ENCODE peak calls at places on chromosomes 6 and 20, in four cellular contexts. F, C, K and Y are unnamed samples.
A peak's percentile ranks its signal among the peaks of the same experiment; 100 is the strongest.

GRCh38 chr20:13297105-13297899 is 76.2 kb downstream of the ISM1 start:
- DNase-seq in F (no peak), K (no peak), C (no peak), Y (no peak)

GRCh38 chr20:32357869-32358631 is at the start of gene ASXL1:
- DNase-seq in K (peak; percentile 99), C (peak; percentile 98), F (peak; percentile 99), Y (peak; percentile 93)

GRCh38 chr6:44128020-44128917 is 915 bp downstream of the TMEM63B start:
- DNase-seq in C (peak; percentile 44), K (peak; percentile 90), F (no peak), Y (peak; percentile 66)

GRCh38 chr20:62642666-62643520 is 590 bp downstream of the SLCO4A1 start:
- DNase-seq in C (peak; percentile 68), K (peak; percentile 91), F (no peak), Y (peak; percentile 69)

GRCh38 chr20:47095690-47096089 is 201.0 kb downstream of the EYA2 start:
- DNase-seq in F (no peak), C (no peak), K (no peak), Y (no peak)

GRCh38 chr6:47071681-47072080 is 29.5 kb upstream of the ADGRF1 start:
- DNase-seq in F (no peak), C (no peak), K (no peak), Y (no peak)

GRCh38 chr6:93021235-93021909 is 398.0 kb downstream of the EPHA7 start:
- DNase-seq in F (no peak), K (no peak), C (no peak), Y (no peak)

GRCh38 chr20:44247131-44247571 is at the start of gene GDAP1L1:
- DNase-seq in K (no peak), C (no peak), F (no peak), Y (no peak)

GRCh38 chr20:60030471-60030870 is 72.2 kb downstream of the CDH26 start:
- DNase-seq in C (no peak), F (no peak), K (no peak), Y (no peak)

GRCh38 chr6:167409078-167409477 is 84.2 kb downstream of the TTLL2 start:
- DNase-seq in F (no peak), C (no peak), K (no peak), Y (no peak)

GRCh38 chr6:113551168-113551567 is 306.0 kb upstream of the MARCKS start:
- DNase-seq in C (no peak), F (no peak), K (no peak), Y (no peak)

GRCh38 chr6:35311390-35312075 is 13.9 kb downstream of the DEF6 start:
- DNase-seq in K (peak; percentile 92), F (no peak), C (no peak), Y (peak; percentile 55)

GRCh38 chr20:6590891-6591679 is 176.4 kb upstream of the BMP2 start:
- DNase-seq in K (no peak), C (no peak), F (peak; percentile 81), Y (no peak)

GRCh38 chr6:115969207-115969929 is 91.3 kb downstream of the FRK start:
- DNase-seq in F (peak; percentile 20), K (no peak), C (no peak), Y (no peak)

GRCh38 chr6:158328952-158329351 is 16.7 kb downstream of the TULP4 start:
- DNase-seq in F (no peak), C (no peak), K (no peak), Y (no peak)

GRCh38 chr6:149347067-149347466 is 29.6 kb downstream of the TAB2 start:
- DNase-seq in F (peak; percentile 56), K (no peak), C (no peak), Y (no peak)

GRCh38 chr6:56953597-56954388 is 1.1 kb upstream of the BEND6 start:
- DNase-seq in K (no peak), F (no peak), C (peak; percentile 60), Y (peak; percentile 45)

GRCh38 chr6:127515794-127516675 is 3.1 kb downstream of the MTCL3 start:
- DNase-seq in K (peak; percentile 91), C (peak; percentile 79), F (peak; percentile 81), Y (peak; percentile 84)

GRCh38 chr6:170088349-170088951 is 202.4 kb downstream of the DLL1 start:
- DNase-seq in C (peak; percentile 82), F (no peak), K (peak; percentile 88), Y (peak; percentile 48)

GRCh38 chr20:33148040-33148439 is 19.9 kb upstream of the BPIFA2 start:
- DNase-seq in C (no peak), K (no peak), F (no peak), Y (no peak)

GRCh38 chr20:43658068-43658722 is 8.7 kb upstream of the MYBL2 start:
- DNase-seq in C (no peak), F (peak; percentile 21), K (peak; percentile 63), Y (no peak)

GRCh38 chr20:63552481-63553249 is 1.3 kb upstream of the FNDC11 start:
- DNase-seq in C (peak; percentile 85), F (no peak), K (no peak), Y (no peak)

GRCh38 chr20:1721687-1722512 is 64.3 kb upstream of the SIRPG start:
- DNase-seq in K (no peak), F (no peak), C (peak; percentile 37), Y (peak; percentile 54)

GRCh38 chr6:28105286-28105685 is 19.1 kb upstream of the ZSCAN16 start:
- DNase-seq in K (no peak), F (no peak), C (no peak), Y (peak; percentile 38)

GRCh38 chr6:166228839-166229528 is 61.3 kb upstream of the TBXT start:
- DNase-seq in F (no peak), C (no peak), K (no peak), Y (no peak)

GRCh38 chr20:58650181-58650775 is 805 bp upstream of the STX16 start:
- DNase-seq in C (peak; percentile 53), F (no peak), K (peak; percentile 91), Y (peak; percentile 84)

GRCh38 chr6:23969344-23969743 is 156.7 kb upstream of the NRSN1 start:
- DNase-seq in C (no peak), F (no peak), K (no peak), Y (no peak)

GRCh38 chr6:37566209-37566859 is 66.6 kb upstream of the CCDC167 start:
- DNase-seq in F (peak; percentile 43), C (peak; percentile 77), K (peak; percentile 91), Y (peak; percentile 87)

DNA sequence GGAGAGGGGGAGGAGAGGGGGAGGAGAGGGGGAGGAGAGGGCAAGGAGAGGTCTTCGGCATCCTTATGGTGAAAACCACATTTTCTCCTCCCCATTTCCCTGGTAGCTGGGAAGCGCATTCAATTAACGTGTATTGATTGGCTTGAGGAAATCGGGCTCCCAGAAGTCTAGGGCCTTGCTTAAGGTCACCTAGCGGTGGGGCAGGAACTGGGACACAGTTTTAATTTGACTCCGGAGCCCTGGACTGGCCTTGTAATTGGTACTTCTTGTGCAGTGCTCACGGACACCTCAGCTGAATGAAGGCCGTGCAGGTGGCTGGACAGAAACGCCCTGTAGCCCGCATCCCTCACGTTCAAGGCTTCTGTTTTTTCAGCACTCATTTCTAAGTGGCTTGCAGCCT is 42.8 kb downstream of the CTCFL start:
- DNase-seq in F (no peak), C (no peak), K (peak; percentile 49), Y (no peak)
- TF ChIP-seq CTCF in F (no peak), C (no peak), K (no peak), Y (no peak)

GRCh38 chr6:34003962-34004361 is 141.9 kb downstream of the GRM4 start:
- DNase-seq in K (no peak), F (no peak), C (no peak), Y (no peak)

GRCh38 chr6:34005845-34006644 is 139.8 kb downstream of the GRM4 start:
- DNase-seq in K (peak; percentile 29), C (no peak), F (no peak), Y (no peak)

GRCh38 chr6:34000281-34000680 is 145.6 kb downstream of the GRM4 start:
- DNase-seq in K (peak; percentile 40), F (no peak), C (no peak), Y (no peak)

GRCh38 chr6:34001706-34002645 is 143.9 kb downstream of the GRM4 start:
- DNase-seq in K (peak; percentile 56), F (no peak), C (no peak), Y (no peak)

GRCh38 chr6:34004706-34005105 is 141.2 kb downstream of the GRM4 start:
- DNase-seq in F (no peak), K (no peak), C (no peak), Y (no peak)
- TF ChIP-seq CTCF in F (no peak), K (no peak), C (no peak), Y (no peak)

GRCh38 chr6:8194499-8194898 is 92.2 kb upstream of the EEF1E1 start:
- DNase-seq in K (no peak), C (no peak), F (no peak), Y (no peak)

GRCh38 chr6:8193541-8193940 is 91.2 kb upstream of the EEF1E1 start:
- DNase-seq in C (no peak), F (no peak), K (no peak), Y (no peak)

GRCh38 chr6:8195714-8196104 is 93.4 kb upstream of the EEF1E1 start:
- DNase-seq in F (no peak), K (no peak), C (no peak), Y (no peak)

GRCh38 chr6:8192597-8192996 is 90.2 kb upstream of the EEF1E1 start:
- DNase-seq in F (no peak), C (no peak), K (no peak), Y (no peak)

DNA sequence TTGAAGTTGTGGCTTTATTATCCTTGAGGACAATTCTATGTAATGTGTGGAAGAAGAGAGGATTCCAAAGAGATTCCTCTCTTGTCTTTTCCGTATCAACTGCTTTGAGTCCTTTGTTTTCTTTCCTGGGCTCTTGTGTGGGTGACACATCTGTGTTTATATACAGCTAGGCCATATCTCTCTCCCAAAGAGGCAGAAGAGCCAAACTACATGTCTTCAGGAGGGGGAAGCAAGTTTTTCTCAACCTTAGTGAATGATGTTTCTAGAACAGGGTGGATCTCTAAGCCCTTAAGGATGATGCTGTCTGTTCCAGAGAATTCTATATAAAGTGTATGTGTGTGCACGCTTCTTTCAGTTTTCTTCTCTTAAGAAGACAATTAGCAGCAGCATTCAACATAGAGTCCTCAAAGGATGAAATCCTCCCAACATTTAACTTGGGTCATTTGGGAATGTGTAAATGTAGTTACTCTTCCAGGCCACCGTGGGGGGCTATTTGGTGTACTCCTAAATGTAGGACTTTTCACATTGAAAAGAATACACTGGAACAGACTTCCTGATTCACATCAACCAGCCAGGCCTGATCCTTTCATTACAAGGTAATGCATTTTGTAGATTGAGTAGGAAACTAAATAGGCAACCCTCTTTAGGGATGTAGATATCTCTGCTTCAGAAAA is 92.8 kb upstream of the EEF1E1 start:
- DNase-seq in C (no peak), K (no peak), F (no peak), Y (no peak)
- TF ChIP-seq CTCF in C (peak; percentile 11), K (no peak), F (peak; percentile 30), Y (no peak)

GRCh38 chr20:16007978-16008377 is 565.3 kb downstream of the KIF16B start:
- DNase-seq in C (no peak), F (no peak), K (no peak), Y (no peak)
- TF ChIP-seq CTCF in C (no peak), F (no peak), K (no peak), Y (no peak)